ENCODE peak calls at places on chromosomes 3 and 15, in five cellular contexts. J is IMR-90, R is AG04450, D is AG09309, B is GM12878. A is an unnamed sample.

GRCh38 chr15:47292638-47293037 is 424.7 kb upstream of the SEMA6D start:
- DNase-seq in D (no peak), B (no peak), R (no peak), J (no peak), A (no peak)

GRCh38 chr15:43508421-43508820 is 9.0 kb upstream of the MAP1A start:
- DNase-seq in J (no peak), B (no peak), D (no peak), R (no peak), A (peak)

GRCh38 chr3:197407053-197407452 is 108.6 kb upstream of the DLG1 start:
- DNase-seq in R (no peak), B (no peak), J (no peak), D (no peak), A (no peak)

GRCh38 chr3:126538316-126538715 is 14.4 kb downstream of the CHST13 start:
- DNase-seq in R (no peak), B (no peak), J (no peak), D (no peak), A (no peak)

GRCh38 chr3:171783626-171784025 is 26.7 kb downstream of the PLD1 start:
- DNase-seq in B (no peak), R (no peak), D (no peak), J (no peak), A (no peak)

GRCh38 chr15:80210612-80211554 is 41.1 kb downstream of the CTXND1 start:
- DNase-seq in R (no peak), B (no peak), J (no peak), D (no peak), A (no peak)

GRCh38 chr15:89828324-89829145 is 13.9 kb upstream of the ANPEP start:
- DNase-seq in R (no peak), J (peak), D (no peak), B (no peak), A (peak)

GRCh38 chr3:28682126-28682525 is 333.5 kb upstream of the AZI2 start:
- DNase-seq in D (no peak), J (no peak), B (no peak), R (no peak), A (no peak)

GRCh38 chr3:40179016-40179415 is 130.5 kb upstream of the EIF1B start:
- DNase-seq in B (no peak), R (peak), J (peak), D (peak), A (peak)

GRCh38 chr15:90449206-90449735 is 61.2 kb downstream of the IQGAP1 start:
- DNase-seq in D (no peak), J (peak), R (no peak), B (no peak), A (peak)

GRCh38 chr3:149908558-149908957 is 62.1 kb downstream of the PFN2 start:
- DNase-seq in B (no peak), J (no peak), D (no peak), R (no peak), A (no peak)

GRCh38 chr3:196883361-196883760 is 15.6 kb downstream of the SENP5 start:
- DNase-seq in R (no peak), J (no peak), B (peak), D (no peak), A (no peak)

GRCh38 chr3:196219194-196219969 is 3.0 kb downstream of the SLC51A start:
- DNase-seq in J (peak), R (peak), B (peak), D (peak), A (peak)

GRCh38 chr3:176526942-176527341 is 670.3 kb downstream of the TBL1XR1 start:
- DNase-seq in R (no peak), D (no peak), J (no peak), B (no peak), A (no peak)

GRCh38 chr15:45606413-45606812 is 19.2 kb downstream of the BLOC1S6 start:
- DNase-seq in R (no peak), B (no peak), D (no peak), J (peak), A (no peak)

GRCh38 chr15:90918835-90919234 is 13.5 kb downstream of the HDDC3 start:
- DNase-seq in D (no peak), R (no peak), J (no peak), B (no peak), A (no peak)

GRCh38 chr3:24498391-24498790 is 3.7 kb upstream of the THRB start:
- DNase-seq in B (no peak), J (no peak), D (no peak), R (no peak), A (no peak)

GRCh38 chr15:44735482-44736260 is 657 bp upstream of the TRIM69 start:
- DNase-seq in J (peak), R (no peak), B (no peak), D (no peak), A (no peak)

GRCh38 chr3:96958856-96959255 is 144.5 kb downstream of the EPHA6 start:
- DNase-seq in B (no peak), R (no peak), J (no peak), D (no peak), A (no peak)

GRCh38 chr3:99857278-99857677 is 39.6 kb downstream of the CMSS1 start:
- DNase-seq in J (no peak), D (no peak), B (no peak), R (no peak), A (no peak)

GRCh38 chr15:33091983-33092688 is 102.4 kb downstream of the FMN1 start:
- DNase-seq in B (no peak), D (no peak), R (no peak), J (peak), A (no peak)

GRCh38 chr15:68042855-68043222 is 11.3 kb upstream of the PIAS1 start:
- DNase-seq in R (no peak), J (no peak), B (no peak), D (no peak), A (no peak)

GRCh38 chr3:95189348-95189747 is 1126.5 kb downstream of the NSUN3 start:
- DNase-seq in B (no peak), D (no peak), J (no peak), R (no peak), A (no peak)

GRCh38 chr15:54559405-54560064 is 581.3 kb downstream of the UNC13C start:
- DNase-seq in J (no peak), D (no peak), R (no peak), B (no peak), A (no peak)

GRCh38 chr3:41418961-41419691 is 219.8 kb downstream of the CTNNB1 start:
- DNase-seq in R (peak), B (no peak), J (peak), D (no peak), A (no peak)

GRCh38 chr15:33985287-33985686 is 17.0 kb downstream of the CHRM5 start:
- DNase-seq in D (peak), R (peak), B (no peak), J (peak), A (peak)

GRCh38 chr15:57665187-57665586 is 41.3 kb upstream of the POLR2M start:
- DNase-seq in R (no peak), J (no peak), B (no peak), D (no peak), A (no peak)

GRCh38 chr15:39266882-39267281 is 314.0 kb upstream of the THBS1 start:
- DNase-seq in D (no peak), J (no peak), B (no peak), R (no peak), A (no peak)

GRCh38 chr15:50134524-50135024 is 15.5 kb upstream of the ATP8B4 start:
- DNase-seq in B (no peak), J (peak), D (no peak), R (peak), A (peak)

GRCh38 chr15:73682597-73683090 is 1.5 kb upstream of the CD276 start:
- DNase-seq in R (no peak), J (no peak), B (no peak), D (no peak), A (no peak)

GRCh38 chr15:39460748-39461147 is 120.1 kb upstream of the THBS1 start:
- DNase-seq in B (no peak), D (no peak), J (no peak), R (no peak), A (no peak)

GRCh38 chr3:127964053-127964452 is 49.0 kb downstream of the KBTBD12 start:
- DNase-seq in D (no peak), R (no peak), J (peak), B (no peak), A (no peak)

GRCh38 chr15:71730277-71731144 is 79.8 kb upstream of the NR2E3 start:
- DNase-seq in B (no peak), D (no peak), R (peak), J (peak), A (peak)

GRCh38 chr3:16362781-16363180 is 97.8 kb downstream of the OXNAD1 start:
- DNase-seq in B (no peak), D (no peak), J (peak), R (no peak), A (no peak)

GRCh38 chr3:122092460-122093165 is 37.5 kb downstream of the CD86 start:
- DNase-seq in J (peak), B (no peak), D (no peak), R (no peak), A (no peak)

GRCh38 chr15:57922780-57923179 is 142.7 kb downstream of the ALDH1A2 start:
- DNase-seq in R (no peak), B (no peak), D (no peak), J (no peak), A (no peak)

GRCh38 chr15:71437919-71438318 is 322.6 kb downstream of the THSD4 start:
- DNase-seq in J (no peak), B (no peak), R (no peak), D (no peak), A (peak)

GRCh38 chr15:77974416-77975331 is 102.8 kb downstream of the TBC1D2B start:
- DNase-seq in B (no peak), R (no peak), J (no peak), D (no peak), A (no peak)
- TF ChIP-seq CTCF in B (no peak), R (no peak), J (no peak), D (no peak), A (no peak)

GRCh38 chr15:69648775-69649735 is 196.4 kb downstream of the RPLP1 start:
- DNase-seq in D (no peak), J (no peak), B (no peak), R (no peak), A (no peak)
- H3K4me3 ChIP-seq in D (no peak), J (no peak), B (no peak), R (no peak), A (no peak)

GRCh38 chr3:101813817-101814440 is 34.9 kb downstream of the NXPE3 start:
- DNase-seq in R (no peak), D (no peak), J (peak), B (no peak), A (peak)
- TF ChIP-seq CTCF in R (peak), D (peak), J (peak), B (peak), A (peak)

DNA sequence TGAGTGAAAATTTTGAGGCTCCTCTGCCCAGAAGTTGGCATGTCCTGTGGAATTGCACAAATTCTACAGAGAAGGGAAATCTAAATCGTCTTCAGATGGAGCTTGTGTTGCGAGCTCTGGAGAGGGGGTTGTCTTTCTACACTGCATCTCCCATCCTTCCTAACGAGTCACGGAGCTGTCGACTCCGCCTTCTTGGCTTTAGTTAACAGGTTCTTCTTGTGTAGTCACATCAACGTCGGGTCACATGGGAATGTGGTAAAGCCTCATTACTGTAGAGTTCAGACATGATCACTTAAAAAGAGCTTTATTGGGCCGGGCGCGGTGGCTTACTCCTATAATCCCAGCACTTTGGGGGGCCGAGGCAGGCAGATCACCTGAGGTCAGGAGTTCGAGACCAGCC is 60.0 kb downstream of the DNASE1L3 start:
- DNase-seq in J (no peak), D (peak), R (no peak), B (no peak), A (peak)
- H3K4me3 ChIP-seq in J (no peak), D (no peak), R (no peak), B (no peak), A (no peak)

GRCh38 chr3:88005066-88005465 is 53.7 kb downstream of the CGGBP1 start:
- DNase-seq in D (no peak), R (no peak), J (peak), B (no peak), A (no peak)
- TF ChIP-seq CTCF in D (peak), R (peak), J (peak), B (peak), A (peak)

GRCh38 chr3:68935778-68936177 is 3.4 kb upstream of the TAFA4 start:
- DNase-seq in D (no peak), R (no peak), J (no peak), B (no peak), A (no peak)

GRCh38 chr3:68936855-68937254 is 4.5 kb upstream of the TAFA4 start:
- DNase-seq in R (no peak), J (no peak), D (no peak), B (no peak), A (peak)

GRCh38 chr3:68931406-68932149 is 769 bp downstream of the TAFA4 start:
- DNase-seq in J (no peak), R (no peak), D (no peak), B (no peak), A (no peak)
- H3K4me3 ChIP-seq in J (no peak), R (no peak), D (no peak), B (no peak), A (no peak)

DNA sequence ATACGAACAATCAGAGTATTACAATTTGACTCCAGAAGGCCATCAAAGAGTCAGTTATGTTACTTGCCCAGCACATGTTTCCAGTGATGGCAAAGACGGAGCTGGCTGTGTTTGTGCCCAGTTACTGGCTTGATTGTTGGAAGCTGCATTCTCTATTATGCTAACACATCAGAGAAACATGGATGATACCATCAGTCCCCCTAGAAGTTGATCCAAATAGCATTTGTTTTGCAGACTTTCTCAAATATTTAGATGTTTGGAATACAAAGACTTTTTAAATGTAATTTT is 73.7 kb downstream of the CLSTN2 start:
- DNase-seq in B (no peak), D (no peak), J (no peak), R (no peak), A (no peak)
- TF ChIP-seq CTCF in B (no peak), D (no peak), J (no peak), R (no peak), A (no peak)

GRCh38 chr3:186209810-186210752 is 101.2 kb upstream of the ETV5 start:
- DNase-seq in R (peak), D (peak), J (peak), B (no peak), A (peak)
- H3K4me3 ChIP-seq in R (peak), D (peak), J (no peak), B (no peak), A (no peak)

GRCh38 chr3:71376911-71377310 is 206.6 kb downstream of the FOXP1 start:
- DNase-seq in R (no peak), J (no peak), B (no peak), D (no peak), A (no peak)

GRCh38 chr3:71384393-71384792 is 199.1 kb downstream of the FOXP1 start:
- DNase-seq in D (no peak), J (no peak), B (no peak), R (no peak), A (no peak)

GRCh38 chr3:71378509-71378908 is 205.0 kb downstream of the FOXP1 start:
- DNase-seq in J (no peak), R (no peak), D (no peak), B (no peak), A (no peak)

GRCh38 chr3:71376499-71376898 is 207.0 kb downstream of the FOXP1 start:
- DNase-seq in R (no peak), J (no peak), D (no peak), B (no peak), A (no peak)

DNA sequence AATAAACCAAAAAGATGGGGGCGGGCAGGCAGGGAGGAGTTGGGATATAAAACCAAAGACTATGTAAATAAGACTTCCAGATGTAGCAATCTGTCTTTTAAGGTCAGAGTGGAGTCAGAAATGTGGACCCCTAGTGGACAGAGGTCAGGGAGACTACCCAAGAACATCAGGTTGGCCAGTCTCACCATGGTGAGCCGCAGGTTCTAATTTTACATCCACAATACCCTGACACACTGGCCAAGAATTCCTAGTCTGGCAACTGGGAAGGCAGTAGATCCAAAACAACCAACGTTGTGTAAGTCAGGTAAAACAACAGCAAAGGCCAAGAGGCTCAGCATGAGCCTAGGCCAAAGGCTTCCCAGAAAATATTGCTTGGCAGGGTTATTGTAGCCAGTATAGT is 203.4 kb downstream of the FOXP1 start:
- DNase-seq in J (peak), D (no peak), B (no peak), R (no peak), A (no peak)
- TF ChIP-seq CTCF in J (no peak), D (no peak), B (no peak), R (no peak), A (no peak)

A was measured in foreskin fibroblast.